ENCODE peak calls at places on chromosomes 3 and 15, in six cellular contexts. B is kidney, U is foreskin fibroblast, F is GM12865, R is heart left ventricle, O is tibial artery. A is an unnamed sample.

GRCh38 chr3:150268426-150269321 is 139.4 kb upstream of the TSC22D2 start:
- DNase-seq in R (no peak), O (no peak), F (no peak), U (peak), B (no peak), A (no peak)

GRCh38 chr3:29203846-29204245 is 77.0 kb upstream of the RBMS3 start:
- DNase-seq in F (no peak), U (peak), B (no peak), R (no peak), O (no peak), A (no peak)

GRCh38 chr3:167684389-167684993 is 30.7 kb upstream of the WDR49 start:
- DNase-seq in R (no peak), B (no peak), U (peak), F (peak), O (peak), A (peak)

GRCh38 chr3:13258986-13259514 is 161.1 kb downstream of the NUP210 start:
- DNase-seq in U (no peak), O (no peak), R (no peak), F (no peak), B (no peak), A (no peak)

GRCh38 chr3:110384601-110385000 is 687.0 kb upstream of the NECTIN3 start:
- DNase-seq in O (no peak), R (no peak), U (peak), F (no peak), B (no peak), A (no peak)

GRCh38 chr3:175737646-175738572 is 878.8 kb downstream of the NAALADL2 start:
- DNase-seq in R (no peak), F (no peak), B (no peak), O (no peak), U (peak), A (no peak)

GRCh38 chr3:153901152-153901551 is 220.0 kb upstream of the ARHGEF26 start:
- DNase-seq in O (no peak), R (no peak), B (no peak), U (peak), F (no peak), A (no peak)

GRCh38 chr15:56734013-56734625 is 810 bp upstream of the ZNF280D start:
- DNase-seq in F (no peak), B (no peak), U (no peak), O (no peak), R (no peak), A (no peak)

GRCh38 chr3:146035366-146035765 is 125.6 kb downstream of the PLOD2 start:
- DNase-seq in B (no peak), O (no peak), R (no peak), U (peak), F (no peak), A (no peak)

GRCh38 chr3:8536106-8537052 is 34.8 kb downstream of the LMCD1 start:
- DNase-seq in O (no peak), R (no peak), U (peak), B (no peak), F (no peak), A (no peak)

GRCh38 chr15:73010154-73011152 is 41.8 kb upstream of the NEO1 start:
- DNase-seq in U (peak), O (no peak), R (no peak), B (no peak), F (no peak), A (no peak)

GRCh38 chr3:139597947-139598346 is 58.4 kb upstream of the RBP1 start:
- DNase-seq in B (no peak), U (no peak), O (no peak), R (no peak), F (no peak), A (no peak)

GRCh38 chr3:184234671-184235380 is 5.4 kb downstream of the VWA5B2 start:
- DNase-seq in U (no peak), R (no peak), B (no peak), O (no peak), F (no peak), A (no peak)

GRCh38 chr15:62119224-62119925 is 45.7 kb downstream of the C2CD4B start:
- DNase-seq in F (peak), O (no peak), B (no peak), R (no peak), U (peak), A (no peak)

GRCh38 chr3:186570941-186571643 is 572 bp downstream of the DNAJB11 start:
- DNase-seq in F (peak), B (no peak), R (no peak), O (no peak), U (no peak), A (no peak)

GRCh38 chr3:59412506-59412905 is 362.7 kb upstream of the CFAP20DC start:
- DNase-seq in U (no peak), R (no peak), F (no peak), B (no peak), O (no peak), A (no peak)

GRCh38 chr3:7188551-7188950 is 327.6 kb downstream of the GRM7 start:
- DNase-seq in O (no peak), U (no peak), B (no peak), F (no peak), R (no peak), A (no peak)

GRCh38 chr3:19937459-19938362 is 3.7 kb upstream of the EFHB start:
- DNase-seq in B (no peak), U (peak), O (no peak), F (no peak), R (no peak), A (no peak)

GRCh38 chr15:72982750-72983149 is 69.5 kb upstream of the NEO1 start:
- DNase-seq in R (no peak), O (no peak), B (no peak), U (peak), F (no peak), A (no peak)

GRCh38 chr15:41982133-41982930 is 10.0 kb upstream of the EHD4 start:
- DNase-seq in F (no peak), R (no peak), U (peak), B (no peak), O (peak), A (no peak)

GRCh38 chr15:71329509-71330260 is 214.4 kb downstream of the THSD4 start:
- DNase-seq in U (peak), B (no peak), O (peak), F (peak), R (peak), A (no peak)

GRCh38 chr15:33636234-33636633 is 325.5 kb downstream of the RYR3 start:
- DNase-seq in U (no peak), O (no peak), B (no peak), R (no peak), F (no peak), A (no peak)

GRCh38 chr15:25543156-25543555 is 104.3 kb upstream of the UBE3A start:
- DNase-seq in F (no peak), R (peak), O (peak), B (no peak), U (peak), A (no peak)

GRCh38 chr15:77239892-77240608 is 169.1 kb upstream of the TSPAN3 start:
- DNase-seq in O (no peak), R (no peak), B (no peak), F (no peak), U (peak), A (no peak)

DNA sequence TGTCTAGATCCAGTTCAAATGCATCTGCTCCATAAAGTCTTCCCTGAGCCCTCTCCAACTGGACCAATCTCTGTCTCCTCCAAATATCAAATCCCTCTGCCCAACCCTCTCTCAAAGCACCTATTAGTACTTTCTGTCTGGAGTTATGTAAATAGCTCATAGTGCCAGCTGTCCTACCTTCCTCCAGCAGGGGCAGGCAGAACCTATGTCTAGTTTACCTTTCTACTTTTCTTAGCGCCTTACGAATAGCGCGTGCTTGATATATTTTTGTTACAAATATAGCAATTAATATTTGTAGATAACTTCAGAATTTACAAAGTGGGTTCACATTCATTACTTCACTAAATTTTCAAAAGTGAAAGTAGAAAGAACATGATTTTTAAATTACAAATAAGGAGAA is 14.0 kb upstream of the CCDC80 start:
- DNase-seq in O (no peak), R (no peak), U (no peak), F (no peak), B (no peak), A (no peak)
- TF ChIP-seq CTCF in O (no peak), R (peak), U (no peak), F (no peak), B (peak), A (peak)

DNA sequence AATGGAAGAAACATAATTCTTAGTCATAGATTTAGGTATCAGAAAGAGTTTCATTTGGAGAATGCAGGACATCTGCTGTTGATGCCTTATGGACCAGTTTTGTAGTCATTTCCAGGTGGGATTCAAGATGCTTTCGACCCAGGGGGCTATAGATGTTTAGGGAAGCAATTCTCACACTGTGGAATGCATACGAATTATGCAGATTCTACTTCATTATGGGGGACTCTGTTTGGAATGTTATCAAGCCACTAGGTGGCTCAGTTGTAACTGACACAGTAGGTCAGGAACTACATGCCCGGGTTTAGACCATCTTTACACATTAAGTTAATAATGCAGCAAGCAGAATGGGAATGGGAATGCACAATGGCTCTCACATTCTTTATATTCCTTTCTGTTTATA is 1359.8 kb downstream of the ZPLD1 start:
- DNase-seq in R (no peak), U (no peak), B (no peak), O (no peak), F (peak), A (no peak)
- TF ChIP-seq CTCF in R (no peak), U (no peak), B (peak), O (no peak), F (peak), A (no peak)

GRCh38 chr3:4334548-4334947 is 31.4 kb downstream of the SETMAR start:
- DNase-seq in U (no peak), F (no peak), B (no peak), O (no peak), R (no peak), A (no peak)
- TF ChIP-seq CTCF in U (no peak), F (peak), B (no peak), O (no peak), R (no peak), A (peak)

GRCh38 chr3:30408105-30408557 is 198.3 kb upstream of the TGFBR2 start:
- DNase-seq in O (no peak), U (peak), F (no peak), R (no peak), B (no peak), A (no peak)
- TF ChIP-seq CTCF in O (no peak), U (no peak), F (no peak), R (no peak), B (no peak), A (peak)

DNA sequence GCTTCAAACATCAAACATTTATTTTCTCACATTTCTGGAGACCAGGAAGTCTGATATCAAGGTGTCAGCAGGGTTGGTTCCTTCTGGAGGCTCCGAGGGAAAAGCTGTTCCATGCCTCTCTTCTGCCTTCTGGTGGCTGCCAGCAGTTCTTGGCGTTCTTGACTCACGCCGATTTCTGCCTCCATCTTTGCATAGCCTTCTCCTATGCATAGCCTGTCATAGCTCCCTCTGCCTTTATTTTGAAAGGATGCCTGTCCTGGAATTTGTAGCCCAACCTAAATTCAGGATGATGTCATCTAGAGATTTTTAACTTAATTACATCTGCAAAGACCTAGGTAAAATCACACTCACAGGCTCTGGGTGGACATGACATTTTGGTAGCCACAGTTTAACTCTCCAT is 70.4 kb downstream of the RGMA start:
- DNase-seq in O (no peak), B (peak), R (no peak), U (peak), F (no peak), A (no peak)
- TF ChIP-seq CTCF in O (no peak), B (no peak), R (no peak), U (no peak), F (no peak), A (no peak)

GRCh38 chr3:72681598-72681997 is 166.6 kb downstream of the SHQ1 start:
- DNase-seq in F (no peak), O (no peak), R (no peak), U (no peak), B (no peak), A (no peak)

GRCh38 chr3:72683068-72683467 is 165.2 kb downstream of the SHQ1 start:
- DNase-seq in O (no peak), F (peak), R (no peak), U (no peak), B (no peak), A (no peak)

GRCh38 chr3:72679540-72680198 is 168.6 kb downstream of the SHQ1 start:
- DNase-seq in O (no peak), B (no peak), U (peak), R (no peak), F (peak), A (no peak)

GRCh38 chr3:72678892-72679291 is 169.4 kb downstream of the SHQ1 start:
- DNase-seq in U (no peak), R (no peak), F (peak), O (no peak), B (no peak), A (no peak)

GRCh38 chr3:72680766-72681165 is 167.5 kb downstream of the SHQ1 start:
- DNase-seq in O (no peak), U (no peak), F (no peak), B (no peak), R (no peak), A (no peak)
- TF ChIP-seq CTCF in O (no peak), U (no peak), F (no peak), B (no peak), R (no peak), A (no peak)

DNA sequence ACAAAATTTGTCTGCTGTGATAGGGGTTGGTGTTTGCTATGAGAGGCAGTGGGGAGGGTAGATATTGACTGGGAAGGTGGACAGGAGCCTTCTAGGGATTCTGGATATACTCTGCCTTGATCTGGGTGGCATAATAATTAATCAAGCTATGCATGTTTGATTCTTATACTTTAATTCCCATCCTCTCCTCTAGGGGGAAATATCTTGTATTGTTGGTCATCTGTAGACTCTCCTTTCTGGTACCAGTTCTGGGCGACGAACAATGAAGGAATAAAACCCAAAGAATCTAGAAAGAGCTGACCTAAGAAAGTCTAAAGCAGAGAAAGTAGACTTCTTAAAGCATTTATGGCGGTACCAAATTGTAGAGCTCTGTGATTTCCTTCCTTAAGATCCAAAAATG is 198.2 kb upstream of the STRIT1 start:
- DNase-seq in O (no peak), U (no peak), F (no peak), B (no peak), R (no peak), A (no peak)
- TF ChIP-seq CTCF in O (no peak), U (no peak), F (no peak), B (no peak), R (no peak), A (peak)

GRCh38 chr3:37671000-37671483 is 190.6 kb upstream of the CTDSPL start:
- DNase-seq in R (no peak), O (no peak), B (no peak), F (no peak), U (peak), A (no peak)
- TF ChIP-seq CTCF in R (no peak), O (no peak), B (no peak), F (no peak), U (no peak), A (no peak)